ENCODE peak calls at places on chromosomes 11 and 22, in ten cellular contexts. R is fibroblast of lung, N is GM12864, S is right atrium auricular region, Y is AG10803, L is HFFc6, O is fibroblast of villous mesenchyme, J is cardiac muscle cell, A is A549, B is GM13976. H is an unnamed sample.

GRCh38 chr11:44943118-44943517 is 7.6 kb downstream of the TP53I11 start:
- DNase-seq in A (no peak), O (no peak), S (no peak), B (no peak), L (no peak), R (no peak), N (no peak), J (no peak), Y (no peak), H (no peak)

GRCh38 chr11:19163627-19164026 is 38.2 kb downstream of the CSRP3 start:
- DNase-seq in J (no peak), O (no peak), S (no peak), N (no peak), R (no peak), Y (no peak), A (no peak), B (no peak), L (no peak), H (no peak)

GRCh38 chr11:111540114-111540920 is at the start of gene LAYN:
- DNase-seq in S (no peak), Y (peak; percentile 72), R (peak; percentile 70), A (no peak), O (peak; percentile 34), B (peak; percentile 60), J (peak; percentile 55), L (no peak), N (no peak), H (peak; percentile 42)

GRCh38 chr11:100849009-100849913 is 162.2 kb downstream of the ARHGAP42 start:
- DNase-seq in S (no peak), Y (peak; percentile 96), L (peak; percentile 79), B (no peak), J (no peak), N (no peak), R (peak; percentile 83), A (peak; percentile 37), O (peak; percentile 97), H (no peak)

GRCh38 chr11:118634435-118635236 is 27.2 kb downstream of the PHLDB1 start:
- DNase-seq in L (no peak), Y (peak; percentile 46), R (peak; percentile 70), O (peak; percentile 59), N (no peak), J (peak; percentile 90), S (no peak), B (no peak), A (no peak), H (peak; percentile 80)

GRCh38 chr11:123474994-123475393 is 44.9 kb downstream of the GRAMD1B start:
- DNase-seq in O (peak; percentile 47), R (peak; percentile 66), L (peak; percentile 54), N (no peak), A (peak; percentile 51), B (no peak), Y (peak; percentile 78), S (no peak), J (no peak), H (no peak)

GRCh38 chr11:1303196-1303821 is 6.1 kb downstream of the TOLLIP start:
- DNase-seq in L (no peak), S (peak; percentile 55), A (peak; percentile 66), R (peak; percentile 26), O (no peak), Y (no peak), B (no peak), N (no peak), J (no peak), H (no peak)

GRCh38 chr11:93983542-93984204 is 37.5 kb upstream of the HEPHL1 start:
- DNase-seq in N (no peak), J (no peak), Y (no peak), B (no peak), R (no peak), L (no peak), A (no peak), O (no peak), S (no peak), H (no peak)

GRCh38 chr11:111586305-111586915 is 15.8 kb upstream of the SIK2 start:
- DNase-seq in N (no peak), B (peak; percentile 47), S (no peak), A (peak; percentile 56), L (peak; percentile 39), R (peak; percentile 58), J (peak; percentile 49), Y (peak; percentile 56), O (peak; percentile 65), H (no peak)

GRCh38 chr11:47918882-47919495 is 61.4 kb upstream of the PTPRJ start:
- DNase-seq in J (no peak), Y (peak; percentile 54), L (peak; percentile 29), A (no peak), N (no peak), O (peak; percentile 56), R (peak; percentile 61), S (no peak), B (no peak), H (no peak)

GRCh38 chr11:73963861-73964260 is 13.0 kb downstream of the DNAJB13 start:
- DNase-seq in L (no peak), S (no peak), R (no peak), J (no peak), B (peak; percentile 6), N (no peak), A (no peak), Y (no peak), O (no peak), H (no peak)

DNA sequence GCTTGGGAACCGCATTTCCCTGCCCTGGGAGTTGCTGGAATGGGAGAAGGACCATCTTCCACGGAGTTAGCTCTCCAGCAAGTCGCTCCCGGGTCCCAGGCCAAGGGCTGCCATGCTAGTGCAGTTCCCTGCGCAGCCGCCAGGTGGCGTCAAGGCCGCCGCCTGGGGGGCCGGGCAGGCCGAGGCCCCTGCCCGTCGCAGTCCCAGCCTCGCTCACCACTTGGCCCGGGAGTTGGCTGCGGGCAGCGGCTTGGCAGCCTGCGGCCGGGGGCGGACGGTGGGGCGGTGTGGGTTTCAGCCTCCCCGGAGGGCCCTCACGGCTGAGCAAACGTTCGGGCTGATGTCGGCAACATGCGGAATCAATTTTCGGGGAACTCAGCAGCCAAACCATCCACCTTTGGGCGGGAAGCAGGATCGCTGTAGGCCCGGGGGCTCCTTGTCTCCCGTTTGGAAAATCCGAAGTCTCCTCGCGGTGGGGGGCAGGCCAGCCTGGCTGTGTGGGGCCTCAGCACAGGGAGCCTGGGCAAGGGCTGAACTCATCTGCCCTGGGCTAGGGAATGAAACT is 415.1 kb downstream of the SOX6 start:
- DNase-seq in L (peak; percentile 2), O (no peak), Y (peak; percentile 43), N (no peak), S (no peak), A (no peak), R (peak; percentile 50), B (peak; percentile 79), J (peak; percentile 6), H (peak; percentile 44)
- TF ChIP-seq CTCF in L (peak; percentile 99), O (peak; percentile 74), Y (peak; percentile 75), N (peak; percentile 75), S (peak; percentile 83), A (peak; percentile 22), R (peak; percentile 42), B (peak; percentile 75), J (peak; percentile 95), H (peak; percentile 74)

DNA sequence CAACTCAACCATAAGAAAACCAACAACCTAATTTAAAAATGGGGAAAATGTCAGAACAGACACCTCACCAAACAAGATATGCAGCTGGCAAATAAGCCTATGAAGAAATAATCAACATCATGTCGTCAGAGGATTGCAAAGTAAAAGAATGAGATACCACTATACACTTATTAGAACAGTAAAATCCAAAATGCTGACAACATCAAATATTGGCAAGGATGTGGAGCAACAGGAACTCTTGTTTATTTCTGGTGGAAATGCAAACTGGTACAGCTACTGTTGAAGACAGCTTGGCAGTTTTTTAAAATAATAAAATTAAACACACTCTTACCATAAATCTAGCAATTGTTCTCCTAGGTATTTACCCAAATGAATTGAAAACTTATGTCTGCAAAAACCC is 140.7 kb upstream of the B3GAT1 start:
- DNase-seq in Y (no peak), N (no peak), J (no peak), A (no peak), S (no peak), O (no peak), R (no peak), B (no peak), L (no peak), H (no peak)
- TF ChIP-seq CTCF in Y (no peak), N (no peak), J (no peak), A (no peak), S (no peak), O (no peak), R (no peak), B (no peak), L (no peak), H (no peak)

GRCh38 chr22:38097557-38098409 is 12.7 kb downstream of the BAIAP2L2 start:
- DNase-seq in J (peak; percentile 40), S (no peak), Y (no peak), L (no peak), O (peak; percentile 13), N (no peak), A (no peak), B (no peak), R (no peak), H (no peak)
- TF ChIP-seq CTCF in J (peak; percentile 60), S (peak; percentile 45), Y (peak; percentile 40), L (peak; percentile 70), O (peak; percentile 47), N (peak; percentile 2), A (no peak), B (no peak), R (peak; percentile 6), H (peak; percentile 49)

GRCh38 chr22:32951081-32951806 is 106.9 kb downstream of the SYN3 start:
- DNase-seq in N (no peak), R (no peak), J (peak; percentile 35), A (no peak), S (no peak), O (peak; percentile 15), L (no peak), Y (no peak), B (no peak), H (no peak)
- TF ChIP-seq CTCF in N (peak; percentile 14), R (no peak), J (peak; percentile 16), A (no peak), S (no peak), O (no peak), L (peak; percentile 30), Y (no peak), B (no peak), H (no peak)

GRCh38 chr22:38051900-38052862 is 5.0 kb upstream of the PICK1 start:
- DNase-seq in R (peak; percentile 61), B (peak; percentile 95), O (peak; percentile 68), Y (peak; percentile 63), L (peak; percentile 33), N (peak; percentile 29), A (peak; percentile 75), S (peak; percentile 82), J (peak; percentile 92), H (peak; percentile 80)

GRCh38 chr22:38049812-38050619 is 7.2 kb upstream of the PICK1 start:
- DNase-seq in Y (no peak), N (no peak), A (no peak), S (no peak), O (no peak), B (no peak), J (no peak), L (no peak), R (no peak), H (no peak)

GRCh38 chr22:38046070-38046748 is 11.0 kb upstream of the PICK1 start:
- DNase-seq in L (no peak), N (no peak), S (no peak), A (no peak), B (no peak), J (no peak), R (no peak), O (no peak), Y (no peak), H (no peak)

GRCh38 chr22:38050720-38051119 is 6.5 kb upstream of the PICK1 start:
- DNase-seq in O (no peak), R (no peak), N (no peak), B (no peak), A (no peak), S (no peak), J (no peak), L (no peak), Y (no peak), H (no peak)

GRCh38 chr22:38051261-38051660 is 5.9 kb upstream of the PICK1 start:
- DNase-seq in L (no peak), A (no peak), O (no peak), R (no peak), J (no peak), B (no peak), N (no peak), S (no peak), Y (no peak), H (no peak)
- TF ChIP-seq CTCF in L (no peak), A (no peak), O (no peak), R (no peak), J (no peak), B (no peak), N (no peak), S (no peak), Y (no peak), H (no peak)